ENCODE peak calls at places on chromosomes 7 and 10, in six cellular contexts. J is lower lobe of right lung, F is body of pancreas, N is LNCaP clone FGC, O is SK-N-SH, W is PC-9. L is an unnamed sample.

GRCh38 chr7:1458676-1459511 is at the start of gene MICALL2:
- DNase-seq in J (peak), F (peak), N (no peak), O (peak), W (peak), L (no peak)

GRCh38 chr10:28365840-28366239 is 63.0 kb upstream of the MPP7 start:
- DNase-seq in J (no peak), F (no peak), N (no peak), O (no peak), W (no peak), L (no peak)

GRCh38 chr10:119370972-119371703 is 163.8 kb downstream of the GRK5 start:
- DNase-seq in J (no peak), F (no peak), N (no peak), O (peak), W (no peak), L (peak)

GRCh38 chr7:144622751-144623150 is 213.1 kb downstream of the TPK1 start:
- DNase-seq in J (no peak), F (no peak), N (peak), O (no peak), W (no peak), L (no peak)

GRCh38 chr7:35255417-35255798 is 1.5 kb upstream of the TBX20 start:
- DNase-seq in J (no peak), F (no peak), N (no peak), O (no peak), W (no peak), L (no peak)

GRCh38 chr10:77846718-77847311 is 79.7 kb downstream of the DLG5 start:
- DNase-seq in J (peak), F (peak), N (no peak), O (peak), W (peak), L (no peak)

GRCh38 chr10:70274643-70275042 is 9.2 kb downstream of the NPFFR1 start:
- DNase-seq in J (no peak), F (no peak), N (no peak), O (no peak), W (no peak), L (peak)

GRCh38 chr7:101116898-101117297 is 10.0 kb upstream of the SERPINE1 start:
- DNase-seq in J (no peak), F (no peak), N (no peak), O (no peak), W (no peak), L (no peak)

GRCh38 chr10:133079836-133080682 is 7.7 kb upstream of the ADGRA1 start:
- DNase-seq in J (no peak), F (no peak), N (no peak), O (no peak), W (no peak), L (no peak)

GRCh38 chr7:140417456-140418155 is 13.7 kb downstream of the RAB19 start:
- DNase-seq in J (no peak), F (no peak), N (no peak), O (no peak), W (no peak), L (no peak)

GRCh38 chr7:155728116-155728515 is 83.7 kb downstream of the RBM33 start:
- DNase-seq in J (no peak), F (peak), N (no peak), O (no peak), W (no peak), L (no peak)

GRCh38 chr7:123979876-123980275 is 53.0 kb downstream of the TMEM229A start:
- DNase-seq in J (no peak), F (no peak), N (no peak), O (no peak), W (no peak), L (no peak)

GRCh38 chr7:93205046-93205445 is 21.2 kb downstream of the HEPACAM2 start:
- DNase-seq in J (no peak), F (no peak), N (no peak), O (no peak), W (no peak), L (no peak)

GRCh38 chr7:28533731-28534531 is 121.6 kb downstream of the CREB5 start:
- DNase-seq in J (no peak), F (peak), N (no peak), O (no peak), W (no peak), L (no peak)

GRCh38 chr10:24503627-24504320 is 219.9 kb downstream of the ARHGAP21 start:
- DNase-seq in J (no peak), F (peak), N (no peak), O (peak), W (no peak), L (no peak)

GRCh38 chr7:114988035-114988434 is 66.1 kb downstream of the MDFIC start:
- DNase-seq in J (no peak), F (no peak), N (no peak), O (no peak), W (no peak), L (no peak)

GRCh38 chr7:73715648-73716317 is 3.7 kb downstream of the STX1A start:
- DNase-seq in J (no peak), F (peak), N (peak), O (no peak), W (peak), L (peak)

GRCh38 chr7:98223351-98223897 is 12.2 kb downstream of the BHLHA15 start:
- DNase-seq in J (peak), F (no peak), N (no peak), O (no peak), W (no peak), L (no peak)

GRCh38 chr10:91511549-91512330 is 101.6 kb downstream of the HECTD2 start:
- DNase-seq in J (no peak), F (no peak), N (no peak), O (no peak), W (no peak), L (peak)

GRCh38 chr10:14904316-14904732 is 25.7 kb downstream of the SUV39H2 start:
- DNase-seq in J (no peak), F (no peak), N (no peak), O (peak), W (no peak), L (no peak)

GRCh38 chr10:118957966-118958365 is 71.5 kb upstream of the NANOS1 start:
- DNase-seq in J (no peak), F (no peak), N (no peak), O (no peak), W (no peak), L (no peak)

GRCh38 chr7:42015413-42015698 is 221.7 kb downstream of the GLI3 start:
- DNase-seq in J (no peak), F (no peak), N (no peak), O (no peak), W (no peak), L (no peak)

GRCh38 chr7:119802147-119802546 is 470.8 kb upstream of the KCND2 start:
- DNase-seq in J (no peak), F (no peak), N (no peak), O (no peak), W (no peak), L (no peak)

GRCh38 chr7:12684186-12684585 is 3.2 kb upstream of the ARL4A start:
- DNase-seq in J (no peak), F (no peak), N (no peak), O (no peak), W (no peak), L (no peak)

GRCh38 chr10:28983799-28984198 is 305.1 kb upstream of the LYZL1 start:
- DNase-seq in J (no peak), F (no peak), N (no peak), O (no peak), W (no peak), L (no peak)

GRCh38 chr10:92847185-92847864 is 995 bp upstream of the EXOC6 start:
- DNase-seq in J (no peak), F (no peak), N (no peak), O (no peak), W (peak), L (no peak)

GRCh38 chr7:145753004-145753403 is 363.6 kb upstream of the CNTNAP2 start:
- DNase-seq in J (no peak), F (no peak), N (no peak), O (no peak), W (no peak), L (no peak)

GRCh38 chr10:78712147-78712546 is 356.6 kb upstream of the ZMIZ1 start:
- DNase-seq in J (peak), F (no peak), N (no peak), O (no peak), W (no peak), L (no peak)

GRCh38 chr10:129772472-129773358 is 191.4 kb downstream of the EBF3 start:
- DNase-seq in J (peak), F (no peak), N (no peak), O (no peak), W (no peak), L (no peak)

GRCh38 chr7:127791790-127792189 is 139.8 kb downstream of the SND1 start:
- DNase-seq in J (no peak), F (no peak), N (no peak), O (no peak), W (no peak), L (peak)

GRCh38 chr7:22586806-22587180 is 86.8 kb upstream of the STEAP1B start:
- DNase-seq in J (no peak), F (no peak), N (no peak), O (no peak), W (peak), L (no peak)

GRCh38 chr10:70673929-70674559 is 1.7 kb downstream of the ADAMTS14 start:
- DNase-seq in J (no peak), F (no peak), N (no peak), O (no peak), W (peak), L (no peak)

GRCh38 chr10:5840314-5841307 is 27.4 kb upstream of the GDI2 start:
- DNase-seq in J (no peak), F (peak), N (no peak), O (no peak), W (no peak), L (no peak)

GRCh38 chr7:92448185-92448747 is 984 bp downstream of the GATAD1 start:
- DNase-seq in J (peak), F (peak), N (peak), O (peak), W (peak), L (peak)

GRCh38 chr7:87411186-87411585 is 64.3 kb downstream of the ABCB4 start:
- DNase-seq in J (no peak), F (no peak), N (no peak), O (no peak), W (no peak), L (no peak)

DNA sequence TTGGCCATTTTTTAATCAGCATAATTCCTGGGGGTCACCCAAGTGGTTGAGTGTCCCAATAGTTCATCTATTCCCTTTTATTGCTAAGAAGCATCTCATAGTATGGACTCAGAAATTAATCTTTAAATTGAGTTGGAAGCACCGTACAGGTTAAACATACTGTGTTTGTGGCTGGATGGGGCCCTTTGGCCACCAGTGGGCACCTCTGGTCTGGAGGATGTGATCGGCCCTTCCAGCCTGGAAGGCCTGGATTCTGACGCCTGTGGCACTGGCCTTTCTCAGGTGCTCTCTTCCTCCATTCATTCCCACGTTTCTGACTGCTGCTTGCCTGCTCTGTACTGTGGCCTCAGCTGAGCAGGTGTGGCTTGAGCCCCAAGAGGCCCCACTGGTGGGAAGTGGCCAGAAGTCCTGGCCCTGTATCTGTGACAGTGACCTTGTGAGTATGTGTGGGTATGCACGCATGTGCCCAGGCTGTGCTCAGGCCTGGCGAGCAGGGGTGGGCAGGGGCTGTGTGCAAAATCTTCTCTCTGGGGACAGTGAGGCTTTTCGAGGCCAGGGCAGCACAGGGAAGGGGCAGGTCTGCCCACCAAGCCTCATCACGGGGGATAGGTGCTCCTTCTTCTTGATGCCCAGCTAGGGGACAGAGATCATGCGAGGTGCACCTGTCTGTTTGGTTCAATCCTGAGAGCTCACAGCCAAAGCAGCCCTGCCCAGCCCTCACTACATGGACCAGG is 30.1 kb downstream of the LDB3 start:
- DNase-seq in J (no peak), F (peak), N (no peak), O (no peak), W (no peak), L (no peak)
- TF ChIP-seq CTCF in J (no peak), F (no peak), N (no peak), O (no peak), W (no peak), L (no peak)

GRCh38 chr7:66176914-66177313 is 28.2 kb upstream of the TPST1 start:
- DNase-seq in J (no peak), F (no peak), N (no peak), O (no peak), W (no peak), L (no peak)
- H3K4me3 ChIP-seq in J (no peak), F (no peak), N (no peak), O (no peak), W (no peak), L (no peak)

DNA sequence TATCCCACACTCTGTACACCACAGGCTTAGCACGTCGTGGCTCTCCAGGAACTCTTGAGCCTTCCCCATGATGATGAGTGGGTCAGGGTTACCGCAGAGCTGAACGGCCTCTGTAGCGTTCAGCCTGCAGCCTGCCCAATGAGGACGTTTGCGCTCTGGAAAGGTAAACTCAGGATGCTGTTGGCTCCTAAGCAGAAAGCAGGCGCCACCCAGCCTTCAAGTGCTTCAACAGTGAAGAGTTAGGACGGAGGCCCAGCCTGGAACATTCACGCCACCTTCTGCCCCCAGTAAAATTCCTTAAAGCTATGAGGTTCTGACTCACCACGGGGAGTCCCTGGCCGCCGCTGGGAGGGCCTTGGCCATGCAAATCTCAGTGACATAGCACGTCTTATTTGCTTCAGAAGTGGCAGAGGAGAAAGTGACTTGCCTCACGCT is 161.5 kb upstream of the SH2B2 start:
- DNase-seq in J (peak), F (no peak), N (no peak), O (no peak), W (peak), L (peak)
- TF ChIP-seq CTCF in J (no peak), F (no peak), N (no peak), O (peak), W (no peak), L (peak)

GRCh38 chr10:71771204-71771603 is 2.1 kb downstream of the VSIR start:
- DNase-seq in J (no peak), F (peak), N (no peak), O (no peak), W (no peak), L (no peak)

GRCh38 chr10:71769279-71769823 is 4.0 kb downstream of the VSIR start:
- DNase-seq in J (no peak), F (no peak), N (no peak), O (no peak), W (no peak), L (no peak)

GRCh38 chr10:71771821-71772617 is 1.3 kb downstream of the VSIR start:
- DNase-seq in J (peak), F (peak), N (no peak), O (no peak), W (peak), L (peak)

GRCh38 chr10:71770789-71771188 is 2.5 kb downstream of the VSIR start:
- DNase-seq in J (peak), F (no peak), N (no peak), O (no peak), W (peak), L (peak)

GRCh38 chr10:71770255-71770654 is 3.1 kb downstream of the VSIR start:
- DNase-seq in J (no peak), F (no peak), N (no peak), O (no peak), W (peak), L (peak)
- H3K4me3 ChIP-seq in J (peak), F (no peak), N (no peak), O (no peak), W (no peak), L (no peak)

GRCh38 chr10:63003816-63004453 is 129.2 kb upstream of the NRBF2 start:
- DNase-seq in J (no peak), F (no peak), N (no peak), O (peak), W (no peak), L (no peak)
- TF ChIP-seq CTCF in J (peak), F (no peak), N (peak), O (peak), W (peak), L (no peak)

GRCh38 chr7:10950494-10950893 is 23.2 kb upstream of the PHF14 start:
- DNase-seq in J (no peak), F (no peak), N (no peak), O (no peak), W (no peak), L (no peak)
- H3K4me3 ChIP-seq in J (no peak), F (no peak), N (no peak), O (no peak), W (no peak), L (no peak)

DNA sequence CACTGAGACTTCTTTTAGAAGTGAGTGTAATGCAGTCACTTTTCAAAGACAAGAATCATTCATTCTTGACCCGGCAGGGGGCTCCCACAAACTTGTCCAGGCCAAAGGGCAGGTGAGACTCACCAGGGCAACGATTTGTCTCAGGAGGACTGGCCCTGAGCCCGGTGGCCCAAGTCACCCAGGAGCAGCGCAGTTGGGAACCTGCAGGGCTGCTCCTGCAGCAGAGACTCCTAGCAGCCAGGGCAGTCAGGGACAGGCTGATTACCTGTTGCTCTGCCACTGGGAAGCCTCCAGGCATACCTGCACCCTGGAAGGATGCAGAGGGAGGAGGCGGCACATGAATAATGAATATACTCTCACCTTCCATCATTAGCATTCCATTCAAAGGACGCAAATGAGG is 99.3 kb downstream of the C10orf90 start:
- DNase-seq in J (no peak), F (peak), N (peak), O (no peak), W (no peak), L (no peak)
- TF ChIP-seq CTCF in J (no peak), F (no peak), N (peak), O (peak), W (no peak), L (no peak)

DNA sequence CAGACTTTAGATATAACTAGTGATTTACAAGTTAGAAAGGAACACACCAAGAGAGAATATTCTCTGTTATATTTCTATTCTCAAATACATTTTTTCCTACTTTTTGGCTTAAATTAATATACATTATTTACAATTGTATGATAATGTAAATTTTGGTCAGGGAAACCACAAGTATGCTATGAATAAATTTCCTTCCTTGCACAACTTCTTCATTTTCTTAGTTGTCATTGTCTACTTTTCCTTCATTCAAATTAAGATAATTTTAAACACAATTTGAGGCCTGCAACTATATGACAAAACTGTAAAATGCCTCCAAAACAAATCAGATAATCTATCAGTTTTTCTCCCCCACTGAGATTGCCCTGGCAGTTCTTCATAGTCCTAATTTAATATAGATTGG is 131.3 kb downstream of the CDK14 start:
- DNase-seq in J (no peak), F (no peak), N (no peak), O (no peak), W (no peak), L (no peak)
- H3K4me3 ChIP-seq in J (no peak), F (no peak), N (no peak), O (no peak), W (no peak), L (no peak)

GRCh38 chr7:138886501-138886917 is 88.5 kb upstream of the ATP6V0A4 start:
- DNase-seq in J (no peak), F (peak), N (peak), O (peak), W (peak), L (no peak)

GRCh38 chr7:138882249-138882648 is 84.3 kb upstream of the ATP6V0A4 start:
- DNase-seq in J (no peak), F (no peak), N (no peak), O (no peak), W (no peak), L (no peak)

GRCh38 chr7:138887872-138888656 is 90.1 kb upstream of the ATP6V0A4 start:
- DNase-seq in J (no peak), F (no peak), N (no peak), O (no peak), W (no peak), L (no peak)

GRCh38 chr7:138887085-138887705 is 89.2 kb upstream of the ATP6V0A4 start:
- DNase-seq in J (no peak), F (no peak), N (no peak), O (no peak), W (no peak), L (no peak)

GRCh38 chr7:138885383-138886147 is 87.6 kb upstream of the ATP6V0A4 start:
- DNase-seq in J (no peak), F (no peak), N (no peak), O (no peak), W (no peak), L (no peak)
- TF ChIP-seq CTCF in J (no peak), F (no peak), N (peak), O (no peak), W (no peak), L (peak)

DNA sequence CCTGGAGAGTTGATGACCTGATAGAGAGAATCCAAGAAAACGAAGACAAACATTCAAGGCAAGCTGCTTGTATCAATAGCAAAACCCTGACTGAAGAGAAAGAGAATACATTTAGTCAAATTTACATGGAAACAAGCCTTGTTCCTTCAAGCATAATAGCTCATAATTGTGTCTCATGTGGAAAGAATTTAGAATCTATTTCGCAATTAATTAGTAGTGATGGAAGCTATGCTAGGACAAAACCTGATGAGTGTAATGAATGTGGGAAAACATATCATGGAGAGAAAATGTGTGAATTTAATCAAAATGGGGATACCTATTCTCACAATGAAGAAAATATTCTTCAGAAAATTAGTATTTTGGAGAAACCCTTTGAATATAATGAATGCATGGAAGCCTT is 18.0 kb downstream of the RBAK start:
- DNase-seq in J (no peak), F (no peak), N (no peak), O (no peak), W (no peak), L (no peak)
- H3K4me3 ChIP-seq in J (no peak), F (no peak), N (no peak), O (peak), W (peak), L (no peak)

L was measured in AG09309.